ENCODE peak calls at places on chromosome 18, in seven cellular contexts. F is H1, D is neuronal stem cell, S is trophoblast cell, L is H9, M is IMR-90, B is mesenchymal stem cell. P is an unnamed sample.

GRCh38 chr18:13712400-13713131 is 13.8 kb downstream of the FAM210A start:
- DNase-seq in F (no peak), D (no peak), S (no peak), L (no peak), M (no peak), B (no peak), P (no peak)

GRCh38 chr18:55510809-55511208 is 77.2 kb downstream of the TCF4 start:
- DNase-seq in F (no peak), D (no peak), S (no peak), L (no peak), M (peak), B (peak), P (no peak)

GRCh38 chr18:44882163-44882881 is 201.6 kb downstream of the SETBP1 start:
- DNase-seq in F (no peak), D (no peak), S (no peak), L (no peak), M (no peak), B (no peak), P (no peak)

GRCh38 chr18:62531931-62532330 is 9.1 kb downstream of the ZCCHC2 start:
- DNase-seq in F (no peak), D (no peak), S (no peak), L (no peak), M (no peak), B (no peak), P (no peak)

GRCh38 chr18:27824841-27825720 is 351.8 kb downstream of the CDH2 start:
- DNase-seq in F (no peak), D (peak), S (no peak), L (no peak), M (no peak), B (no peak), P (peak)

GRCh38 chr18:32612651-32613050 is 142.0 kb upstream of the GAREM1 start:
- DNase-seq in F (no peak), D (no peak), S (no peak), L (no peak), M (no peak), B (no peak), P (no peak)

GRCh38 chr18:47373465-47373864 is 122.0 kb upstream of the SKOR2 start:
- DNase-seq in F (no peak), D (no peak), S (no peak), L (no peak), M (no peak), B (no peak), P (no peak)

GRCh38 chr18:72869786-72870185 is 2.0 kb upstream of the NETO1 start:
- DNase-seq in F (no peak), D (peak), S (no peak), L (peak), M (no peak), B (no peak), P (peak)

GRCh38 chr18:6058941-6059340 is 163.6 kb upstream of the TMEM200C start:
- DNase-seq in F (no peak), D (peak), S (no peak), L (no peak), M (peak), B (peak), P (no peak)

GRCh38 chr18:2923464-2923863 is 76.7 kb downstream of the EMILIN2 start:
- DNase-seq in F (no peak), D (no peak), S (no peak), L (no peak), M (peak), B (peak), P (no peak)

GRCh38 chr18:2924920-2925319 is 78.1 kb downstream of the EMILIN2 start:
- DNase-seq in F (no peak), D (no peak), S (no peak), L (no peak), M (no peak), B (no peak), P (no peak)

GRCh38 chr18:2932247-2933181 is 80.4 kb downstream of the LPIN2 start:
- DNase-seq in F (no peak), D (peak), S (peak), L (peak), M (peak), B (peak), P (peak)

GRCh38 chr18:2926528-2926927 is 79.7 kb downstream of the EMILIN2 start:
- DNase-seq in F (no peak), D (no peak), S (no peak), L (no peak), M (no peak), B (no peak), P (no peak)

DNA sequence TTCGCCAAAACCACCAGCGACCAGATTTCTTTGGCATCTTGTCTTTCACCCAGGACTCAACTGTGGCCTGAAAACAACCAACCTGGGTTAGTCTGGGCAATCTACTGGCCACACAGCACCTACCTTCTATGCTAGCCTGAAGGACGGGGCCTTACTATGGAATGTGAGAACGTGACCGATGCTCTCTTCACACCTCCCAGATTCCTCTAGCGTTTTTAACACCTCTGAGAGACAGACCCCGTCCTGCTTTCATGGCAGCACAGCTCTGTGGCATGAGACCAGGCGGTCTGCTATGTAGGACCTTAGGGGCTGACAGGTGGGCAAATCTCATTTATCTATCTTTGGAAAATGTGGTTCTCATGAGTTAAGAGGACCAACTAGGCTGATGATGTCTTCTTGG is 80.9 kb downstream of the EMILIN2 start:
- DNase-seq in F (no peak), D (no peak), S (no peak), L (no peak), M (no peak), B (no peak), P (peak)
- H3K4ac ChIP-seq in F (no peak), D (no peak), S (no peak), L (no peak), M (no peak), B (no peak), P (no peak)

DNA sequence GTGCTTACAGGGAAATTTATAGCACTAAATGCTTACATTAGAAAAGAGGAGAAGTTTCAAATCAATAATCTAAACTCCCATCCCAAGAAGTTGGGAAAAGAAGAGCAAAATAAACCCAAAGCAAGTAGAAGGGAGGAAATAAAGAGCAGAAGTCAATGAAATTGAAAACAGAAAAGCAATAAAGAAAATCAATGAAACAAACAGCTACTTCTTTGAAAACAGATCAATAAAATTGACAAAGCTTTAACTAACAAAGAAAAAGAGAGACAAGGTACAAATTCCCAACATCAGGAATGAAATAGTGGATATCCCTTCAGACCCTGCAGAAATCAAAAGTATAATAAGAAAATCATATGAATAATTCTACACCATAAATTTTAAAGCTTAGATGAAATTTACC is 25.5 kb upstream of the ONECUT2 start:
- DNase-seq in F (no peak), D (no peak), S (no peak), L (no peak), M (no peak), B (no peak), P (no peak)
- H3K4ac ChIP-seq in F (no peak), D (no peak), S (no peak), L (no peak), M (no peak), B (no peak), P (no peak)

DNA sequence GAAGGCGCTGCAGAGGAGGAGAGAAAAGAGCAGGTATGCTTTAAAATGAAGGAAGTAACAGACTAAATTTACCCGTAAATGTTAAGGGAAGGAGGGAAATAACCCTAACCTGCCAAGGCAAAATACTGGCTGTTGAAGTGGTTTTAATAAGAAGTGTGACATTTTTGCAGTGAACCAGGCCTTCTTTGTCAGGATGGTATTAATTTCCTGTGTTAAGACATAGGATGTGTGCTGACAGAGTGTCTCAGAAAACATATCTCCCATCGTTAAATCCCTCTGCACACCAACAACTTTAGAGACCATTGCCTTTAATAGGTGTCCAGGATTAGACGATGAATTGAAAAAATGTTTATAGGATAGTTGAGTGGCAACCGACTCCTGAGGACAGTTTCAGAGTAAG is 9.9 kb downstream of the TTC39C start:
- DNase-seq in F (no peak), D (no peak), S (no peak), L (no peak), M (no peak), B (no peak), P (no peak)
- H3K4ac ChIP-seq in F (no peak), D (no peak), S (no peak), L (no peak), M (no peak), B (no peak), P (no peak)

DNA sequence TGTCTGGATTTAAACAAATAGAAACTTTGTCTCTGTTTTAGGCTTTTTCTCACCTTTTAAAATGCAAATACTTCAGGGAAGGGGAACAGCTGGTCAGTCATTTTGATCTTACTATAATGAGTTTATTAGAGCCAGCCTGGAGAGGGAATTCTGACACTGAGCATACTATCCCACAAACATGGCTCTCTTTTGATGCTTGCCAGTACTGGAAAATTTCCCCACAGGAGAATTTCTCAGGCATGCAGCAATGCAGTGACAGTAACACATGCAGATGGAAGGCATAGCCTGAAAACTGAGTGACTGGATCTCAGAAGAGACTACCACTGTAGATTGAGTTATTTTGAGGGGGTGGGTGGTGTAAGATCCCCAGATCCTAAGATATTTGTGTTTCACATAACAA is 974.3 kb upstream of the CELF4 start:
- DNase-seq in F (no peak), D (no peak), S (no peak), L (no peak), M (no peak), B (no peak), P (no peak)
- H3K4ac ChIP-seq in F (no peak), D (no peak), S (no peak), L (no peak), M (no peak), B (no peak), P (no peak)

GRCh38 chr18:75208055-75208835 is 694 bp downstream of the PTGR3 start:
- DNase-seq in F (no peak), D (peak), S (no peak), L (peak), M (peak), B (peak), P (peak)

GRCh38 chr18:75206637-75207297 is 2.2 kb downstream of the PTGR3 start:
- DNase-seq in F (no peak), D (no peak), S (no peak), L (no peak), M (no peak), B (no peak), P (peak)

GRCh38 chr18:75208836-75209128 is 157 bp downstream of the PTGR3 start:
- DNase-seq in F (no peak), D (no peak), S (no peak), L (peak), M (no peak), B (no peak), P (no peak)

GRCh38 chr18:75205760-75206109 is 3.2 kb downstream of the PTGR3 start:
- DNase-seq in F (no peak), D (peak), S (no peak), L (no peak), M (peak), B (no peak), P (peak)

GRCh38 chr18:75207298-75208054 is 1.5 kb downstream of the PTGR3 start:
- DNase-seq in F (no peak), D (peak), S (no peak), L (no peak), M (peak), B (peak), P (peak)
- H3K4ac ChIP-seq in F (no peak), D (no peak), S (no peak), L (no peak), M (peak), B (no peak), P (no peak)

GRCh38 chr18:41719808-41720207 is 235.2 kb upstream of the PIK3C3 start:
- DNase-seq in F (no peak), D (no peak), S (no peak), L (no peak), M (no peak), B (peak), P (peak)

GRCh38 chr18:41720226-41720625 is 234.8 kb upstream of the PIK3C3 start:
- DNase-seq in F (no peak), D (no peak), S (no peak), L (no peak), M (no peak), B (no peak), P (no peak)

GRCh38 chr18:41721103-41721502 is 233.9 kb upstream of the PIK3C3 start:
- DNase-seq in F (no peak), D (peak), S (no peak), L (no peak), M (no peak), B (peak), P (peak)

DNA sequence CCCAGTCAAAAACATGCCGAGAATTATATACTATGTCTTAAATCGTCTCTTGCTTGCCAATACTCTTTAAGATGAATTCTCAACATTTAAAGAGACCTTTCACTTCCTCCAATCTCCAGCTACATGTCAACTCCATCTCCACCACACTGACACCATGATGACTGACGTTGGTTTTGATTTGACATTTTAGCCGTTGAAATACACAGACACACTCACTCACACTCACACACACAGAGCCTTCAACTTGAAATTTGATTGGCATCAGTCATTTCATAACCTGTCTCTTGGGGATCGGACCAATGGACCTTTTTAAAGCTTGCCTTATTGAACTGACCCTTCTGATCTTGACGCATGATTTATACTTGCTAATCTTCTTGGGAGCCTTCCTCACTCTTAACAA is 230.8 kb upstream of the PIK3C3 start:
- DNase-seq in F (no peak), D (no peak), S (no peak), L (no peak), M (no peak), B (no peak), P (no peak)
- H3K4ac ChIP-seq in F (no peak), D (no peak), S (no peak), L (no peak), M (no peak), B (no peak), P (no peak)

GRCh38 chr18:71028285-71028762 is 739.5 kb downstream of the SOCS6 start:
- DNase-seq in F (no peak), D (no peak), S (no peak), L (peak), M (no peak), B (no peak), P (peak)

GRCh38 chr18:71022389-71022788 is 733.5 kb downstream of the SOCS6 start:
- DNase-seq in F (no peak), D (no peak), S (no peak), L (no peak), M (no peak), B (no peak), P (no peak)

GRCh38 chr18:71027531-71027930 is 738.7 kb downstream of the SOCS6 start:
- DNase-seq in F (no peak), D (no peak), S (no peak), L (no peak), M (no peak), B (no peak), P (peak)
- H3K4ac ChIP-seq in F (no peak), D (no peak), S (no peak), L (no peak), M (no peak), B (no peak), P (no peak)

DNA sequence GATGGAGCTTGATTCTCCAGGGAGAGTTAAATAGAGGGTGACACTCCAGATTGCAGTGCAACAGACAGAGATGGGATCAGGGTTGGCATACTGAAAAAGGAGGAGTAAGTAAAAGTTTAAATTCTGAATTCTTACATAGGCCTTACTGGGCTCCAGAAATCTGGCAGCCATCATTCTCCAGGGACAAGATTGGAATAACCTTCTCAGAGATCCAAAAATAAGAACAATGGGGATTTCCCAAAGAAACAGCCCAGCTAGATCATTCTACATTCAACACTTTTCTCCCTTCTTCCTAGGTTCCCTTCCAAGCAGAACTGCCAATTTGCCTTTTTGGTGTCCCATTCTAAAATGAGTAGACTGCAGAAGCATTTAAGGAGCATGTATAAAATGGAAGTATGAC is 14.9 kb upstream of the SERPINB2 start:
- DNase-seq in F (no peak), D (no peak), S (no peak), L (no peak), M (no peak), B (no peak), P (no peak)
- H3K4ac ChIP-seq in F (no peak), D (no peak), S (no peak), L (no peak), M (no peak), B (no peak), P (no peak)

DNA sequence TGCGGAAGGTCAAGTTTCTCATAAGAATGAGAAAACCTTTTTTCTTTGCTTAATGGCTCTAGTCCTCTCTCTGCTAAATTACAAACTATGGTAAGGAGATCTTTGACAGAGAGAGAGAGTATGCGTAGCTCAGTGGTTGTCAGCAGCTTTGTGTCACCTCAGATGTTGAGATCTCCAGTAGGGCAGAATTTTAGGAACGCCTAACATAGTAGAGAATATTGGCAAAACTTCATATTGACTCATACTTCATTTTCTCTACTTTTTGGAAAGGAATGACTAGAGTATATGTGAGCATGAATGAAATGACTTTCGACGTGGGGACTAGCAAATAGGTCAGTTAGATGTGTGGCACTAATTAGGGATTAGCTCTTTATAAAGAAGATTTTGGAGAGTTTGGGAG is 64.0 kb downstream of the WDR7 start:
- DNase-seq in F (no peak), D (no peak), S (no peak), L (no peak), M (no peak), B (no peak), P (no peak)
- H3K4ac ChIP-seq in F (no peak), D (no peak), S (no peak), L (no peak), M (no peak), B (no peak), P (no peak)

GRCh38 chr18:23501626-23502025 is 1.7 kb upstream of the RMC1 start:
- DNase-seq in F (no peak), D (no peak), S (no peak), L (no peak), M (no peak), B (no peak), P (no peak)
- H3K4ac ChIP-seq in F (no peak), D (no peak), S (no peak), L (no peak), M (no peak), B (no peak), P (no peak)